ENCODE peak calls at places on chromosomes 16 and 17, in four cellular contexts. One of them, this sample, is unnamed.

GRCh38 chr16:12971216-12971615 is 69.8 kb downstream of the SHISA9 start:
- DNase-seq in AG04449: no peak
- DNase-seq in IMR-90: no peak
- DNase-seq in fibroblast of mammary gland: peak
- DNase-seq in this sample: peak

GRCh38 chr16:55184619-55185018 is 139.4 kb upstream of the IRX6 start:
- DNase-seq in fibroblast of mammary gland: no peak
- DNase-seq in IMR-90: no peak
- DNase-seq in AG04449: no peak
- DNase-seq in this sample: no peak

GRCh38 chr17:38893612-38894011 is 23.8 kb downstream of the LASP1 start:
- DNase-seq in IMR-90: no peak
- DNase-seq in AG04449: no peak
- DNase-seq in fibroblast of mammary gland: peak
- DNase-seq in this sample: peak

GRCh38 chr17:62968445-62968923 is 2.4 kb downstream of the TANC2 start:
- DNase-seq in fibroblast of mammary gland: peak
- DNase-seq in IMR-90: peak
- DNase-seq in AG04449: peak
- DNase-seq in this sample: peak

GRCh38 chr17:2511138-2511461 is 588 bp downstream of the METTL16 start:
- DNase-seq in AG04449: no peak
- DNase-seq in fibroblast of mammary gland: no peak
- DNase-seq in IMR-90: no peak
- DNase-seq in this sample: no peak

GRCh38 chr16:49355923-49356665 is 17.5 kb upstream of the C16orf78 start:
- DNase-seq in IMR-90: no peak
- DNase-seq in fibroblast of mammary gland: no peak
- DNase-seq in AG04449: no peak
- DNase-seq in this sample: no peak

GRCh38 chr17:40415390-40415789 is 2.3 kb downstream of the TOP2A start:
- DNase-seq in AG04449: no peak
- DNase-seq in IMR-90: peak
- DNase-seq in fibroblast of mammary gland: peak
- DNase-seq in this sample: peak

GRCh38 chr17:37650419-37651003 is 7.3 kb upstream of the DDX52 start:
- DNase-seq in fibroblast of mammary gland: peak
- DNase-seq in IMR-90: peak
- DNase-seq in AG04449: no peak
- DNase-seq in this sample: peak

GRCh38 chr16:72952404-72953301 is 95.3 kb downstream of the ZFHX3 start:
- DNase-seq in AG04449: peak
- DNase-seq in IMR-90: peak
- DNase-seq in fibroblast of mammary gland: peak
- DNase-seq in this sample: peak

GRCh38 chr17:4584835-4585187 is 482 bp downstream of the SMTNL2 start:
- DNase-seq in IMR-90: no peak
- DNase-seq in AG04449: no peak
- DNase-seq in fibroblast of mammary gland: no peak
- DNase-seq in this sample: no peak

GRCh38 chr17:4583796-4584124 is 569 bp upstream of the SMTNL2 start:
- DNase-seq in AG04449: no peak
- DNase-seq in IMR-90: no peak
- DNase-seq in fibroblast of mammary gland: no peak
- DNase-seq in this sample: no peak

GRCh38 chr17:4585203-4585939 is 1.0 kb downstream of the SMTNL2 start:
- DNase-seq in IMR-90: no peak
- DNase-seq in AG04449: no peak
- DNase-seq in fibroblast of mammary gland: no peak
- DNase-seq in this sample: no peak

GRCh38 chr17:4583206-4583605 is 1.1 kb upstream of the SMTNL2 start:
- DNase-seq in fibroblast of mammary gland: no peak
- DNase-seq in AG04449: no peak
- DNase-seq in IMR-90: no peak
- DNase-seq in this sample: no peak

GRCh38 chr17:4584125-4584834 is at the start of gene SMTNL2:
- DNase-seq in IMR-90: no peak
- DNase-seq in AG04449: no peak
- DNase-seq in fibroblast of mammary gland: no peak
- DNase-seq in this sample: no peak
- H3K4me3 ChIP-seq in IMR-90: peak
- H3K4me3 ChIP-seq in AG04449: no peak
- H3K4me3 ChIP-seq in fibroblast of mammary gland: no peak
- H3K4me3 ChIP-seq in this sample: no peak

GRCh38 chr17:44733753-44734152 is 25.0 kb upstream of the ADAM11 start:
- DNase-seq in IMR-90: no peak
- DNase-seq in fibroblast of mammary gland: peak
- DNase-seq in AG04449: no peak
- DNase-seq in this sample: no peak
- TF ChIP-seq CTCF in IMR-90: peak
- TF ChIP-seq CTCF in fibroblast of mammary gland: peak
- TF ChIP-seq CTCF in AG04449: peak
- TF ChIP-seq CTCF in this sample: peak

GRCh38 chr17:65370669-65371126 is 190.8 kb downstream of the AXIN2 start:
- DNase-seq in AG04449: no peak
- DNase-seq in IMR-90: no peak
- DNase-seq in fibroblast of mammary gland: no peak
- DNase-seq in this sample: no peak
- H3K4me3 ChIP-seq in AG04449: no peak
- H3K4me3 ChIP-seq in IMR-90: no peak
- H3K4me3 ChIP-seq in fibroblast of mammary gland: no peak
- H3K4me3 ChIP-seq in this sample: no peak

GRCh38 chr17:3598078-3598477 is 11.1 kb downstream of the TRPV1 start:
- DNase-seq in fibroblast of mammary gland: no peak
- DNase-seq in AG04449: no peak
- DNase-seq in IMR-90: no peak
- DNase-seq in this sample: no peak

GRCh38 chr17:3593384-3593783 is 15.8 kb downstream of the TRPV1 start:
- DNase-seq in IMR-90: no peak
- DNase-seq in fibroblast of mammary gland: no peak
- DNase-seq in AG04449: no peak
- DNase-seq in this sample: no peak

GRCh38 chr17:3594056-3594810 is 15.0 kb downstream of the TRPV1 start:
- DNase-seq in AG04449: no peak
- DNase-seq in fibroblast of mammary gland: peak
- DNase-seq in IMR-90: peak
- DNase-seq in this sample: peak

GRCh38 chr17:3594976-3595375 is 14.2 kb downstream of the TRPV1 start:
- DNase-seq in AG04449: no peak
- DNase-seq in fibroblast of mammary gland: peak
- DNase-seq in IMR-90: no peak
- DNase-seq in this sample: peak

GRCh38 chr17:3596804-3597464 is 12.3 kb downstream of the TRPV1 start:
- DNase-seq in fibroblast of mammary gland: no peak
- DNase-seq in AG04449: no peak
- DNase-seq in IMR-90: no peak
- DNase-seq in this sample: no peak
- TF ChIP-seq CTCF in fibroblast of mammary gland: no peak
- TF ChIP-seq CTCF in AG04449: no peak
- TF ChIP-seq CTCF in IMR-90: no peak
- TF ChIP-seq CTCF in this sample: no peak

GRCh38 chr17:42019509-42020404 is at the start of gene NKIRAS2:
- DNase-seq in AG04449: no peak
- DNase-seq in fibroblast of mammary gland: peak
- DNase-seq in IMR-90: peak
- DNase-seq in this sample: peak
- H3K4me3 ChIP-seq in AG04449: peak
- H3K4me3 ChIP-seq in fibroblast of mammary gland: peak
- H3K4me3 ChIP-seq in IMR-90: peak
- H3K4me3 ChIP-seq in this sample: peak

DNA sequence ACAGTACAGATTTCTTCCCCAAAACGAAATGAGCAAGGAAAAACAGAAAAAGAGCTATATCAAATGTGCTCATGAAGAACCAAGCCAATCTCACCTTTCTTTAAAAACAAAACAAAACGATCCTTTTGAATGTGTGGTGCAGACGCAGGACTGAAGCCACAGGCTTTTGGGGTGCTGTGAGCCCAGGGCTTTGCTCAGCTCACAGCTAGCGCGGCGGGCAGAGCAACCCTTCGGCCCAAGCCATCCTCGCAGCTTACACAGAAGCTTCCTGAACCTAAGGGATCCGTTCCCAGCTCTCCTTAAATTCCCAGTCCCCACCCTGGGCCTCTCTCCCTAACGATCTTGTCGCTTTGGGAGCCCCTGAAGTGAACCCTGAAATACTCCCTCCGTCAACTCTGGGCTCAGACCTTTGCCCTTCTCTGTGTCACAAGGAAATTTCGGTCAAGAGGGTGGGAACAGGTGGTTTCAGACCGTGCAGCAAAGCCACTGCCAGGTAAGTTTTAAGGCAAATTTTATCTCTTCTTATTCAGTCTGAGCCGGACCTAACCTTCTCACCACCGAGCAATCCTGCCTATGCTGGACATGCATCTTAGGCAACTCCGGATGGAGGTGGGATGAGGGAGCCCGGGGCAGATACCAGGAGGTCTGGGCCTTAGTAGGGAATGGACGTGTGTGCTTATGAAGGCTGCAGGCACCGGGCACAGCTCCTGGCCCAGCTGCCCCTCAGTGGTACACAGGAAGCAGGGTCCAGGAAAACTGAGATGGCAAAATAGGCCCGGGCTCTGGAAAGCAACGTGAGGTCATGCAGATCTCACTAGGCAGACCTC is 52.0 kb downstream of the COTL1 start:
- DNase-seq in IMR-90: no peak
- DNase-seq in fibroblast of mammary gland: no peak
- DNase-seq in AG04449: no peak
- DNase-seq in this sample: no peak
- TF ChIP-seq CTCF in IMR-90: no peak
- TF ChIP-seq CTCF in fibroblast of mammary gland: no peak
- TF ChIP-seq CTCF in AG04449: no peak
- TF ChIP-seq CTCF in this sample: no peak

DNA sequence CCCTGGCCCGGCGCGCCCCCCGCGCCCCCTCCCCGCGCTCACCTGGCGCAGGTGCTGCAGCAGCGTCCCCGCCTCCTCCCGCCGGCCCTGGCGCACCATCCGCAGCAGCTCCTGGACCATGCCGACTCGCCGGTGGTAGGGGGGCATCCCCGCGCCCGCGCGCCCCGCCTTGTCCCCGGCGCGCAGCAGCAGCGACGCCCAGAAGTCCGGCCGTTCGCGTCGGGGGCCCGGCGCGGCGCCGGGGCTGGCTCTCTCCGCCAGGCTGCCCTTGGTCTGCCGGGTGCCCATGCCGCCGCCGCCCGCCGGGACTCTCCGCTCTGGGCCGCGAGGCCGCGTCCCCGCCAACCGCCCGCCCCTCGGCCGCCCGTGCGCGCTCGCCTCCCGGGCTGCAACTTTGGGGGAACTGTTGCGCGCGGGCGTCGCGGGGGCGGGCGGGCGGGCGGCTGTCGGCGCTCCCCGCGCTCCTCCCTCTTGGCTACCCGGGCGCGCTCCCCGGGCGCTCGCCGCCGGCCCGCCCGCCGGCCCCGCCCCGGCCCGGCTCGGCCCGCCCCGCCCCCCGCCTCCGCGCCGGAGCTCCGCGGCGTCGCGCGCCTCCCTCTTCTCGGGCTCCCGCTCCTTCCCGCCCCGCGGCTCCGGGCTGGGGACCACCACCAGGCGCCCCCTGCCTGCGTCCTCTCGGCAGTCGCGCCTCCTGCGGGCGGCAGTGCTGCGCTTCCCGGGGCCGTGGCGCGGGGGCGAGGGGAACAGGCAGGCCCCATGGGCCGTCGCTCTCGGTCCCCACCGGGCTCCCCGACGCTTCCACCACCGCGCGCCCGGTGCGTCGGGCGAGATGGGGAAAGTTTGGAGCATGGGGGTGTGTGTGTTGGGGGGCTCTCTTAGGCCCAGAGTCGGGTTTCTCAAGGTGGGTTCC is at the start of gene LRRC75A:
- DNase-seq in fibroblast of mammary gland: no peak
- DNase-seq in AG04449: no peak
- DNase-seq in IMR-90: peak
- DNase-seq in this sample: peak
- H3K4me3 ChIP-seq in fibroblast of mammary gland: peak
- H3K4me3 ChIP-seq in AG04449: peak
- H3K4me3 ChIP-seq in IMR-90: peak
- H3K4me3 ChIP-seq in this sample: peak